ENCODE peak calls at places on chromosomes 16 and 17, in four cellular contexts. Q is cardiac muscle cell, I is heart left ventricle, L is uterus. J is an unnamed sample. For H3K4me1, the result is how much of the 10 kb centered on the place peaks cover.

GRCh38 chr16:50234771-50235556 is 31.4 kb upstream of the ADCY7 start:
- DNase-seq in I (no peak), Q (no peak), L (no peak), J (no peak)

GRCh38 chr17:17876959-17877547 is 40.3 kb upstream of the SREBF1 start:
- DNase-seq in I (peak), L (peak), Q (peak), J (peak)

GRCh38 chr16:11698271-11698689 is 30.0 kb downstream of the SNN start:
- DNase-seq in Q (no peak), I (no peak), L (no peak), J (no peak)

GRCh38 chr17:82031885-82032627 is 578 bp downstream of the RAC3 start:
- DNase-seq in L (no peak), Q (peak), I (no peak), J (no peak)

GRCh38 chr17:81961554-81962498 is 839 bp upstream of the NOTUM start:
- DNase-seq in I (no peak), L (no peak), Q (no peak), J (no peak)

GRCh38 chr16:49061315-49061714 is 220.3 kb downstream of the CBLN1 start:
- DNase-seq in L (no peak), I (peak), Q (no peak), J (peak)

GRCh38 chr17:9845306-9845705 is 19.6 kb downstream of the GLP2R start:
- DNase-seq in L (no peak), Q (no peak), I (no peak), J (no peak)

GRCh38 chr16:82660078-82660645 is 33.4 kb downstream of the CDH13 start:
- DNase-seq in L (no peak), Q (no peak), I (no peak), J (no peak)

GRCh38 chr17:81256616-81257015 is 17.5 kb downstream of the NDUFAF8 start:
- DNase-seq in L (no peak), I (no peak), Q (no peak), J (no peak)

GRCh38 chr16:15041260-15042011 is 14.4 kb downstream of the NTAN1 start:
- DNase-seq in Q (no peak), I (peak), L (peak), J (peak)

GRCh38 chr16:89174877-89175276 is 3.3 kb downstream of the CDH15 start:
- DNase-seq in I (no peak), L (no peak), Q (no peak), J (no peak)

GRCh38 chr16:74691093-74691855 is 9.4 kb downstream of the MLKL start:
- DNase-seq in L (no peak), Q (no peak), I (no peak), J (no peak)

GRCh38 chr17:80265205-80266068 is 4.8 kb downstream of the RNF213 start:
- DNase-seq in L (no peak), I (no peak), Q (no peak), J (no peak)

GRCh38 chr17:8366231-8366630 is 10.3 kb downstream of the KRABD2 start:
- DNase-seq in I (no peak), Q (no peak), L (no peak), J (no peak)

GRCh38 chr16:15729152-15729551 is 79.1 kb downstream of the NDE1 start:
- DNase-seq in I (no peak), Q (no peak), L (no peak), J (no peak)

GRCh38 chr17:43324205-43324893 is 74.4 kb upstream of the ARL4D start:
- DNase-seq in L (no peak), I (no peak), Q (no peak), J (no peak)

GRCh38 chr16:8986111-8986510 is 22.4 kb upstream of the USP7 start:
- DNase-seq in Q (no peak), I (no peak), L (no peak), J (no peak)

GRCh38 chr17:27985736-27986394 is 56.6 kb upstream of the NLK start:
- DNase-seq in I (no peak), L (no peak), Q (no peak), J (no peak)

GRCh38 chr17:74272731-74273201 is 1.3 kb upstream of the DNAI2 start:
- DNase-seq in L (peak), I (peak), Q (no peak), J (no peak)

GRCh38 chr17:42519546-42520444 is 16.2 kb upstream of the NAGLU start:
- DNase-seq in L (peak), Q (peak), I (peak), J (peak)

GRCh38 chr16:84065536-84066132 is 23.0 kb upstream of the SLC38A8 start:
- DNase-seq in Q (peak), L (no peak), I (no peak), J (no peak)

GRCh38 chr17:72056727-72057290 is 64.0 kb upstream of the SOX9 start:
- DNase-seq in I (no peak), L (no peak), Q (peak), J (no peak)

GRCh38 chr17:2967515-2967914 is 95.9 kb downstream of the OR1D5 start:
- DNase-seq in L (no peak), Q (no peak), I (no peak), J (peak)

GRCh38 chr16:77414752-77415231 is 20.0 kb downstream of the ADAMTS18 start:
- DNase-seq in I (no peak), L (no peak), Q (no peak), J (no peak)

GRCh38 chr16:13904179-13904691 is 15.7 kb upstream of the ERCC4 start:
- DNase-seq in I (no peak), L (no peak), Q (no peak), J (no peak)

GRCh38 chr16:31745900-31746299 is 127.7 kb upstream of the ZNF267 start:
- DNase-seq in I (no peak), Q (no peak), L (no peak), J (no peak)

GRCh38 chr16:27639588-27640276 is 89.8 kb downstream of the KATNIP start:
- DNase-seq in I (no peak), Q (peak), L (no peak), J (peak)
- TF ChIP-seq CTCF in I (peak), Q (peak), L (no peak), J (peak)

GRCh38 chr17:36934144-36934758 is 3.0 kb upstream of the LHX1 start:
- DNase-seq in I (no peak), L (no peak), Q (no peak), J (no peak)
- H3K4me3 ChIP-seq in I (peak), L (no peak), Q (peak), J (peak)

GRCh38 chr16:81446318-81447275 is 2.0 kb downstream of the CMIP start:
- DNase-seq in I (no peak), Q (no peak), L (no peak), J (no peak)

GRCh38 chr16:81449241-81449640 is 4.6 kb downstream of the CMIP start:
- DNase-seq in L (no peak), I (no peak), Q (no peak), J (no peak)

GRCh38 chr16:81447383-81448101 is 2.9 kb downstream of the CMIP start:
- DNase-seq in L (no peak), Q (peak), I (no peak), J (no peak)

GRCh38 chr16:81449899-81450608 is 5.4 kb downstream of the CMIP start:
- DNase-seq in L (no peak), I (no peak), Q (no peak), J (no peak)

GRCh38 chr16:81448154-81449131 is 3.8 kb downstream of the CMIP start:
- DNase-seq in L (no peak), Q (peak), I (no peak), J (no peak)
- H3K4me1 ChIP-seq in L (under half), Q (under half), I (under half), J (under half)

GRCh38 chr17:61313515-61314326 is 85.9 kb upstream of the TBX2 start:
- DNase-seq in Q (no peak), L (peak), I (peak), J (peak)

GRCh38 chr17:61312406-61313295 is 87.0 kb upstream of the TBX2 start:
- DNase-seq in L (no peak), I (no peak), Q (peak), J (no peak)

GRCh38 chr17:61316633-61317032 is 83.0 kb upstream of the TBX2 start:
- DNase-seq in Q (no peak), L (no peak), I (no peak), J (no peak)

GRCh38 chr17:61317779-61318178 is 81.9 kb upstream of the TBX2 start:
- DNase-seq in I (no peak), L (no peak), Q (no peak), J (no peak)

DNA sequence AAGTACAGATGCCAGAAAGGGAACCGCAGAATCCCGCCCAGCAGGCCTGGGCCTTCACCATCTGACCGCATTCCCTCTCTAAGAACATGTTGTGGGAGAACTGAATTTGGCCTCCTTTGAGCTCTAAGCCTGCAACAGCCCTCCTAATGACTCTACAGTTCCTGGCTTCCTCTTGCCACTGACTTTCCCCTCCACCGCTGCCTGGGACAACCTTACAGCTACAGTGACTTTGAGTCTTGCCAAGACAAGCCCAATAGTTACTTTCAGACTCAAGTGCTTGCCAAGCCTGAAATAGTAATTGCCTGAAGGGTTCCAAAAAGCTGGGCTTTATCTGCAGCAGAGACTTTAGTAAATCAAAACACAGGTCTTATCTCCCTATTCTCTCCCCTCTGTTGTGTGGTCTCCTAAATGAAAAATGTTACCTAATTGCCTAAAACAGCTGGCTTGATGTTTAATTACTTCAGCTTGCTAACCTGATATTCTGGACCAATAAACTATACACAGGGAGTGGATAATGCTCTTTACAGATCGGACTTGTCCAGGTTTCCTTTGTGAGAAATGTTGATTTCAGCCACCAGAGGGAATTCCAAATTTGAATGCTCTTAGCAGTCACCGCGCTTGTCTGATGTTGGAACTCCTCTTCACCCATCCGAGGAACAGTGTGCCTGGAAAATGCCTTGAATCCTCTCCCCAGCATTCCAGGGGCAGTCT is 85.1 kb upstream of the TBX2 start:
- DNase-seq in I (peak), L (peak), Q (peak), J (peak)
- TF ChIP-seq CTCF in I (no peak), L (peak), Q (peak), J (no peak)

GRCh38 chr16:68644303-68644702 is 807 bp upstream of the CDH3 start:
- DNase-seq in L (no peak), I (no peak), Q (peak), J (no peak)
- H3K4me3 ChIP-seq in L (peak), I (no peak), Q (peak), J (no peak)

J was measured in heart right ventricle.